ENCODE peak calls at places on chromosome 3, in seven cellular contexts. Z is Panc1, X is glutamatergic neuron, W is Peyer's patch, R is retinal pigment epithelial cell, M is stomach, Y is tibial nerve. V is an unnamed sample.
A peak's percentile ranks its signal among the peaks of the same experiment; 100 is the strongest.

GRCh38 chr3:10299679-10300078 is 6.9 kb upstream of the GHRL start:
- DNase-seq in Z (no peak), X (no peak), W (no peak), R (no peak), M (no peak), Y (no peak), V (no peak)

GRCh38 chr3:197038604-197039003 is 9.0 kb upstream of the MELTF start:
- DNase-seq in Z (no peak), X (no peak), W (no peak), R (no peak), M (no peak), Y (no peak), V (no peak)

GRCh38 chr3:157329541-157329940 is 107.1 kb upstream of the PTX3 start:
- DNase-seq in Z (no peak), X (no peak), W (no peak), R (no peak), M (no peak), Y (no peak), V (no peak)

GRCh38 chr3:180036678-180037455 is at the start of gene PEX5L:
- DNase-seq in Z (no peak), X (peak; percentile 84), W (no peak), R (no peak), M (peak; percentile 44), Y (no peak), V (no peak)

GRCh38 chr3:32813180-32813579 is 4.6 kb upstream of the TRIM71 start:
- DNase-seq in Z (no peak), X (no peak), W (no peak), R (no peak), M (no peak), Y (no peak), V (no peak)

GRCh38 chr3:113631143-113631542 is 65.3 kb downstream of the USF3 start:
- DNase-seq in Z (no peak), X (no peak), W (no peak), R (no peak), M (no peak), Y (no peak), V (no peak)

GRCh38 chr3:128804017-128804816 is 75.2 kb upstream of the ACAD9 start:
- DNase-seq in Z (no peak), X (no peak), W (no peak), R (no peak), M (no peak), Y (no peak), V (peak; percentile 21)

GRCh38 chr3:179410317-179410716 is 41.0 kb downstream of the GNB4 start:
- DNase-seq in Z (no peak), X (no peak), W (no peak), R (no peak), M (no peak), Y (no peak), V (no peak)

GRCh38 chr3:172982731-172983364 is 158.2 kb downstream of the SPATA16 start:
- DNase-seq in Z (no peak), X (no peak), W (no peak), R (no peak), M (no peak), Y (no peak), V (no peak)

GRCh38 chr3:185335799-185336198 is 27.1 kb upstream of the MAP3K13 start:
- DNase-seq in Z (peak; percentile 91), X (no peak), W (no peak), R (no peak), M (no peak), Y (no peak), V (no peak)

GRCh38 chr3:152976232-152976631 is 141.3 kb downstream of the P2RY1 start:
- DNase-seq in Z (no peak), X (no peak), W (no peak), R (no peak), M (no peak), Y (no peak), V (no peak)

GRCh38 chr3:139746481-139746880 is 68.7 kb upstream of the NMNAT3 start:
- DNase-seq in Z (no peak), X (no peak), W (no peak), R (no peak), M (no peak), Y (no peak), V (no peak)

GRCh38 chr3:151539599-151539998 is 78.7 kb upstream of the IGSF10 start:
- DNase-seq in Z (no peak), X (no peak), W (no peak), R (no peak), M (no peak), Y (no peak), V (no peak)

GRCh38 chr3:38960953-38961622 is 90.7 kb downstream of the SCN11A start:
- DNase-seq in Z (no peak), X (peak; percentile 72), W (no peak), R (no peak), M (peak; percentile 52), Y (no peak), V (no peak)

GRCh38 chr3:110413807-110414748 is 657.5 kb upstream of the NECTIN3 start:
- DNase-seq in Z (no peak), X (no peak), W (no peak), R (peak; percentile 49), M (no peak), Y (no peak), V (no peak)

GRCh38 chr3:136186330-136186729 is 9.8 kb downstream of the MSL2 start:
- DNase-seq in Z (no peak), X (no peak), W (peak; percentile 51), R (no peak), M (peak; percentile 47), Y (no peak), V (no peak)

GRCh38 chr3:22585504-22585903 is 617.6 kb upstream of the UBE2E2 start:
- DNase-seq in Z (no peak), X (no peak), W (no peak), R (no peak), M (no peak), Y (no peak), V (no peak)

GRCh38 chr3:126315916-126316514 is 41.2 kb downstream of the KLF15 start:
- DNase-seq in Z (no peak), X (no peak), W (no peak), R (no peak), M (no peak), Y (no peak), V (no peak)

GRCh38 chr3:107630779-107631178 is 108.0 kb downstream of the BBX start:
- DNase-seq in Z (no peak), X (no peak), W (no peak), R (no peak), M (no peak), Y (no peak), V (no peak)

GRCh38 chr3:111787556-111788463 is 71.3 kb upstream of the PHLDB2 start:
- DNase-seq in Z (no peak), X (no peak), W (no peak), R (no peak), M (no peak), Y (no peak), V (no peak)

GRCh38 chr3:4977001-4977888 is 2.0 kb upstream of the BHLHE40 start:
- DNase-seq in Z (no peak), X (no peak), W (peak; percentile 81), R (peak; percentile 85), M (peak; percentile 75), Y (peak; percentile 62), V (peak; percentile 76)

GRCh38 chr3:168342946-168343856 is 247.5 kb upstream of the GOLIM4 start:
- DNase-seq in Z (no peak), X (no peak), W (no peak), R (no peak), M (no peak), Y (no peak), V (no peak)

GRCh38 chr3:70072180-70072579 is 72.6 kb downstream of the SAMMSON start:
- DNase-seq in Z (no peak), X (no peak), W (no peak), R (no peak), M (peak; percentile 59), Y (no peak), V (no peak)

GRCh38 chr3:138493804-138494606 is 59.6 kb downstream of the ESYT3 start:
- DNase-seq in Z (peak; percentile 13), X (no peak), W (no peak), R (no peak), M (no peak), Y (no peak), V (no peak)

GRCh38 chr3:69288161-69288895 is 97.6 kb downstream of the FRMD4B start:
- DNase-seq in Z (no peak), X (peak; percentile 29), W (no peak), R (no peak), M (no peak), Y (no peak), V (no peak)

GRCh38 chr3:25910997-25911396 is 121.1 kb downstream of the OXSM start:
- DNase-seq in Z (no peak), X (peak; percentile 45), W (no peak), R (no peak), M (no peak), Y (no peak), V (no peak)

GRCh38 chr3:48039487-48040190 is 23.4 kb upstream of the MAP4 start:
- DNase-seq in Z (peak; percentile 39), X (no peak), W (no peak), R (peak; percentile 95), M (no peak), Y (no peak), V (no peak)

GRCh38 chr3:119443179-119443578 is 20.2 kb downstream of the TMEM39A start:
- DNase-seq in Z (no peak), X (no peak), W (no peak), R (no peak), M (no peak), Y (no peak), V (no peak)

GRCh38 chr3:179151474-179151873 is 3.3 kb downstream of the PIK3CA start:
- DNase-seq in Z (no peak), X (no peak), W (no peak), R (no peak), M (no peak), Y (no peak), V (no peak)

GRCh38 chr3:123636431-123636841 is 51.6 kb upstream of the HACD2 start:
- DNase-seq in Z (no peak), X (peak; percentile 51), W (no peak), R (no peak), M (no peak), Y (no peak), V (no peak)

GRCh38 chr3:142366434-142366833 is 81.4 kb downstream of the XRN1 start:
- DNase-seq in Z (no peak), X (no peak), W (no peak), R (no peak), M (no peak), Y (no peak), V (no peak)
- TF ChIP-seq CTCF in Z (peak; percentile 67), X (peak; percentile 13), W (no peak), R (peak; percentile 38), M (no peak), Y (no peak), V (no peak)

GRCh38 chr3:147361671-147362420 is 44.5 kb downstream of the ZIC4 start:
- DNase-seq in Z (peak; percentile 5), X (peak; percentile 86), W (no peak), R (no peak), M (no peak), Y (no peak), V (no peak)
- TF ChIP-seq CTCF in Z (peak; percentile 83), X (peak; percentile 97), W (no peak), R (peak; percentile 76), M (peak; percentile 21), Y (peak; percentile 11), V (no peak)

GRCh38 chr3:99627062-99627826 is 11.2 kb upstream of the COL8A1 start:
- DNase-seq in Z (no peak), X (no peak), W (no peak), R (no peak), M (no peak), Y (no peak), V (no peak)
- TF ChIP-seq CTCF in Z (peak; percentile 4), X (peak; percentile 17), W (no peak), R (no peak), M (no peak), Y (no peak), V (no peak)

GRCh38 chr3:100761211-100761921 is 52.1 kb downstream of the TFG start:
- DNase-seq in Z (no peak), X (no peak), W (no peak), R (no peak), M (no peak), Y (no peak), V (no peak)
- TF ChIP-seq CTCF in Z (peak; percentile 53), X (no peak), W (no peak), R (peak; percentile 43), M (no peak), Y (no peak), V (no peak)